ENCODE peak calls at places on chromosomes 16 and 17, in nine cellular contexts. N, Q, M, X, W, L, F, G and P are unnamed samples.

GRCh38 chr17:28950752-28951427 is 428 bp downstream of the PHF12 start:
- DNase-seq in F (no peak), N (no peak), X (no peak), L (no peak), G (no peak), M (no peak), W (no peak), Q (no peak), P (no peak)

GRCh38 chr16:80176114-80176513 is 364.7 kb upstream of the DYNLRB2 start:
- DNase-seq in X (no peak), W (peak), M (no peak), G (no peak), F (no peak), N (no peak), Q (no peak), L (no peak), P (no peak)

GRCh38 chr17:76382803-76383644 is 1.4 kb upstream of the SPHK1 start:
- DNase-seq in W (peak), L (peak), F (peak), G (peak), M (peak), X (no peak), N (no peak), Q (peak), P (no peak)

GRCh38 chr16:56193951-56194726 is 2.9 kb downstream of the GNAO1 start:
- DNase-seq in M (peak), Q (peak), F (peak), W (peak), G (peak), N (no peak), L (peak), X (peak), P (peak)

GRCh38 chr17:15494821-15495220 is 27.4 kb upstream of the CDRT4 start:
- DNase-seq in W (no peak), M (no peak), Q (no peak), G (no peak), N (no peak), X (no peak), L (no peak), F (no peak), P (no peak)

GRCh38 chr17:28878981-28879380 is 18.6 kb downstream of the FLOT2 start:
- DNase-seq in G (peak), Q (peak), W (peak), N (peak), L (no peak), M (no peak), X (no peak), F (no peak), P (no peak)

GRCh38 chr16:88667496-88667895 is 4.6 kb upstream of the MVD start:
- DNase-seq in M (no peak), L (no peak), F (no peak), Q (no peak), X (no peak), G (no peak), W (no peak), N (no peak), P (no peak)

GRCh38 chr17:71168083-71168741 is 952.6 kb upstream of the SOX9 start:
- DNase-seq in Q (no peak), W (no peak), L (no peak), F (no peak), N (no peak), X (no peak), G (no peak), M (no peak), P (no peak)

GRCh38 chr16:89921699-89922476 is 1.3 kb upstream of the TUBB3 start:
- DNase-seq in N (peak), W (peak), F (no peak), X (no peak), G (peak), L (peak), Q (peak), M (peak), P (peak)

GRCh38 chr17:16428098-16428882 is 12.9 kb downstream of the TRPV2 start:
- DNase-seq in W (no peak), N (no peak), G (no peak), Q (peak), F (no peak), M (peak), X (no peak), L (no peak), P (no peak)

GRCh38 chr16:22232277-22233049 is 26.4 kb downstream of the EEF2K start:
- DNase-seq in W (peak), G (no peak), N (peak), X (no peak), F (no peak), Q (no peak), L (no peak), M (no peak), P (no peak)

GRCh38 chr17:36127199-36127881 is 23.7 kb downstream of the CCL4 start:
- DNase-seq in M (no peak), W (no peak), Q (no peak), F (peak), N (no peak), X (no peak), L (no peak), G (no peak), P (no peak)

GRCh38 chr17:29237476-29238132 is 9.1 kb upstream of the CRYBA1 start:
- DNase-seq in F (no peak), Q (peak), N (peak), M (no peak), W (no peak), X (no peak), G (no peak), L (no peak), P (no peak)

GRCh38 chr17:39208136-39208535 is 8.1 kb downstream of the RPL19 start:
- DNase-seq in Q (peak), L (no peak), N (no peak), X (no peak), G (no peak), F (peak), W (no peak), M (no peak), P (no peak)

GRCh38 chr16:11016993-11017392 is 72.6 kb downstream of the CLEC16A start:
- DNase-seq in N (peak), W (peak), L (no peak), M (peak), G (no peak), F (no peak), X (no peak), Q (no peak), P (no peak)

GRCh38 chr17:57707892-57708291 is 37.2 kb downstream of the CCDC182 start:
- DNase-seq in N (no peak), G (no peak), X (no peak), W (no peak), Q (peak), F (no peak), M (no peak), L (peak), P (peak)

GRCh38 chr16:3000540-3000939 is 12.2 kb upstream of the CLDN9 start:
- DNase-seq in L (no peak), Q (no peak), M (no peak), N (no peak), G (no peak), F (no peak), X (no peak), W (no peak), P (no peak)

GRCh38 chr17:9044796-9045470 is 23.6 kb downstream of the NTN1 start:
- DNase-seq in X (no peak), M (no peak), F (no peak), W (no peak), G (no peak), N (no peak), Q (peak), L (no peak), P (no peak)
- H3K27ac ChIP-seq in X (no peak), M (no peak), F (no peak), W (no peak), G (no peak), N (no peak), Q (no peak), L (no peak), P (no peak)

GRCh38 chr17:80113033-80113484 is 11.7 kb downstream of the GAA start:
- DNase-seq in G (no peak), W (no peak), N (no peak), F (peak), Q (no peak), M (no peak), L (no peak), X (no peak), P (no peak)

GRCh38 chr17:80115159-80115558 is 13.8 kb downstream of the GAA start:
- DNase-seq in F (no peak), G (no peak), N (no peak), W (no peak), L (no peak), Q (no peak), X (no peak), M (no peak), P (no peak)

GRCh38 chr17:80116923-80117380 is 15.6 kb downstream of the GAA start:
- DNase-seq in M (no peak), W (no peak), G (no peak), L (peak), N (no peak), F (peak), Q (no peak), X (no peak), P (no peak)

GRCh38 chr17:80116276-80116922 is 15.0 kb downstream of the GAA start:
- DNase-seq in M (no peak), L (peak), W (no peak), F (no peak), Q (no peak), N (no peak), G (no peak), X (no peak), P (no peak)

GRCh38 chr17:80114758-80115157 is 13.4 kb downstream of the GAA start:
- DNase-seq in L (no peak), N (no peak), F (no peak), W (no peak), M (no peak), G (no peak), Q (no peak), X (no peak), P (no peak)
- H3K27ac ChIP-seq in L (no peak), N (no peak), F (no peak), W (no peak), M (no peak), G (no peak), Q (no peak), X (no peak), P (no peak)

DNA sequence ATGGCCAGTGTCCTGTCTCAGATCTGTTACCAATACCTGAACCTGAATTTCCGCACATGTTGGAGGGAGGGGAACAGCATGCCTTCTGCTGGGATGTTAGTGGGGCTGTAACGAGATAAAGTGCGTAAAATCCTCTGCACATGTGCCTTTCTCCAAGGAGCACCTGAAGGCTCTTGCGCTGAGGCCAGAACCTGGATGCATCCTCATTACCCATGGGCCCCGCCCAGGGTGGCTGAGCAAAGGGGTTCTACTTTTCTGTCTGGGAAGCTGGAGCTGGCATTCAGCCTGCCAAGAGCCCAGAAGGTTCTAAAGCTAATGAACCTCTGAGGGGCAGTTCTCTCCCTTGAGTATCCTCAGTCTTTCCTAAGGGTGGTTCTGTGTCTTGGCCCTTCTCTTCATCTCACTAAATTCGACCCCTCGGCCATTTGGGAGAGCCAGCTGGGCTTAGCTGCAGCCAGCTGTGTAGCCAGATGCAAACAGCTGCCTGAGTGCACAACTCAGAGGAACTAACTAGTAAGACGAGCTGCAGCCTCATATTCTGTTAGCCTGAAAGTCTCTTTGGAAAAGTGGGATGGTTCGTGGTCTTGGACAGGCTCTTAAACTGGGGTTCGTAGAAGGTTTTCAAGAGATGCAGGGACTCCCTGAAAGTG is 2.5 kb downstream of the ITGA3 start:
- DNase-seq in M (no peak), W (no peak), N (no peak), Q (peak), F (peak), X (no peak), G (no peak), L (no peak), P (no peak)
- H3K27ac ChIP-seq in M (peak), W (peak), N (peak), Q (no peak), F (peak), X (no peak), G (peak), L (peak), P (no peak)

DNA sequence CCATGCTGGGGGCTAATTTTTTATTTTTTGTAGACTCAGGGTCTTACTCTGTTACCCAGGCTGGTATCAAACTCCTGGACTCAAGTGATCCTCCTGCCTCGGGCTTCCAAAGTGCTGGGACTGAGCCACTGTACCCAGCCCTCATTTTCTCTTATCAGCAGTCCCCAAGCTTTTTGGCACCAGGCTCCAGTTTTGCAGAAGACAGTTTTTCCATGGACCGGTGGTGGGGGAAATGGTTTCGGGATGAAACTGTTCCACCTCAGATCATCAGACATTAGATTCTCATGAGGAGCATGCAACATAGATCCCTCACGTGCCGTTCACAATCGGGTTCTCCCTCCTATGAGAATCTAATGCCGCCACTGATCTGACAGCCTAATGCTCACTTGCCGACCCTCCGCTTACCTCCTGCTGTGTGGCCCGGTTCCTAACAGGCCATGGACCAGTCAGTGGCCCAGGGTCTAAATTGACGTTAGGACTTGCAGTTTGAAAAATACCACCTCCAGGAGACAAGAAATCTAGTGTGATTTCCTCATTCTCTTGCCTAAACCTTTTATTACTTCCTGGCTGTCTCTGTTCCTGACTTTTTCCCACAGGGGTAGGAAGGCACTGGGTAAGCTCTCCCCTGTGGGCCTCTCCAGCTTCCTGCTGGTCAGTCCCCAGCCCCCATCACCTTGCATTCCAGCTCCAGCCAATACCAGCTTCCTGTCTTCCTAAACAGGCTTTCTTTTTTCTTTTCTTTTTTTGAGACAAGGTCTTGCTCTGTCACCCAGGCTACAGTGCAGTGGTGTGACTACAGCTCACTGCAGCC is 9.3 kb upstream of the CNP start:
- DNase-seq in F (no peak), X (no peak), W (no peak), G (no peak), Q (peak), M (no peak), L (no peak), N (no peak), P (no peak)
- H3K27ac ChIP-seq in F (no peak), X (no peak), W (no peak), G (no peak), Q (no peak), M (no peak), L (no peak), N (no peak), P (no peak)

DNA sequence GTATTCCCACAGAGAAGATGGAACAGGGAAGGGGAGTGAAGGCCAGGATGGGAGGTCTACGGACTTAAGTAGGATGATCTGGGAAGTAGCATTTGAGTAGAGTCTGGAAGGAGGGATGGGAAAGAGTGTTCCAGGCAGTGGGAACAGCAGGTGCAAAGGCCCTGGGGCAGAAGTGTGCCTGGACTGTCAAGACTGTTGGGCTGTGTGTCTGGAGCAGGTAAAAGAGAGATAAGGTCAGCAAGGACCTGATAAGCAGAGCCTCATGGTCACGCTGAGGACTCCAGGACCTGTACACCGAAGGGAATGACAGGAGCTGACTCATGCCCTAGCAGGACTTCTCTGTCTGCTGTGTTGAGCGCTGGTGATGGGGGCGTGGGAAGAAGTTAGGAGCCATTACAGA is 723 bp upstream of the CARD14 start:
- DNase-seq in M (no peak), G (no peak), X (no peak), F (no peak), N (no peak), W (no peak), Q (no peak), L (no peak), P (no peak)
- H3K27ac ChIP-seq in M (no peak), G (no peak), X (no peak), F (no peak), N (no peak), W (no peak), Q (no peak), L (no peak), P (no peak)